ENCODE peak calls at places on chromosomes 16 and 17, in seven cellular contexts. One of them, this sample, is unnamed.

GRCh38 chr17:27463235-27463677 is 7.0 kb downstream of the KSR1 start:
- DNase-seq in SK-N-SH: no peak
- DNase-seq in CD4-positive, CD25-positive, alpha-beta regulatory T cell: no peak
- DNase-seq in upper lobe of right lung: no peak
- DNase-seq in colonic mucosa: no peak
- DNase-seq in prostate gland: no peak
- DNase-seq in testis: no peak
- DNase-seq in this sample: no peak

GRCh38 chr17:70787721-70788120 is 618.4 kb downstream of the KCNJ2 start:
- DNase-seq in prostate gland: no peak
- DNase-seq in CD4-positive, CD25-positive, alpha-beta regulatory T cell: no peak
- DNase-seq in testis: no peak
- DNase-seq in upper lobe of right lung: no peak
- DNase-seq in SK-N-SH: no peak
- DNase-seq in colonic mucosa: no peak
- DNase-seq in this sample: no peak

GRCh38 chr17:57552114-57552601 is 192.9 kb downstream of the CCDC182 start:
- DNase-seq in SK-N-SH: peak; percentile 84
- DNase-seq in CD4-positive, CD25-positive, alpha-beta regulatory T cell: no peak
- DNase-seq in colonic mucosa: no peak
- DNase-seq in testis: peak; percentile 57
- DNase-seq in upper lobe of right lung: no peak
- DNase-seq in prostate gland: no peak
- DNase-seq in this sample: no peak

GRCh38 chr17:65041518-65041917 is 15.0 kb downstream of the GNA13 start:
- DNase-seq in SK-N-SH: no peak
- DNase-seq in prostate gland: no peak
- DNase-seq in testis: no peak
- DNase-seq in upper lobe of right lung: no peak
- DNase-seq in CD4-positive, CD25-positive, alpha-beta regulatory T cell: no peak
- DNase-seq in colonic mucosa: no peak
- DNase-seq in this sample: peak; percentile 68

GRCh38 chr16:50114357-50115129 is 38.6 kb upstream of the TENT4B start:
- DNase-seq in colonic mucosa: no peak
- DNase-seq in SK-N-SH: no peak
- DNase-seq in CD4-positive, CD25-positive, alpha-beta regulatory T cell: no peak
- DNase-seq in upper lobe of right lung: no peak
- DNase-seq in testis: no peak
- DNase-seq in prostate gland: no peak
- DNase-seq in this sample: peak; percentile 24

GRCh38 chr16:19294156-19294649 is 8.7 kb downstream of the CLEC19A start:
- DNase-seq in prostate gland: peak; percentile 36
- DNase-seq in upper lobe of right lung: peak; percentile 81
- DNase-seq in CD4-positive, CD25-positive, alpha-beta regulatory T cell: no peak
- DNase-seq in SK-N-SH: no peak
- DNase-seq in colonic mucosa: no peak
- DNase-seq in testis: peak; percentile 58
- DNase-seq in this sample: no peak

GRCh38 chr16:9090101-9090959 is 1.1 kb upstream of the HAPSTR1 start:
- DNase-seq in prostate gland: peak; percentile 27
- DNase-seq in SK-N-SH: peak; percentile 72
- DNase-seq in testis: peak; percentile 63
- DNase-seq in upper lobe of right lung: peak; percentile 81
- DNase-seq in colonic mucosa: peak; percentile 42
- DNase-seq in CD4-positive, CD25-positive, alpha-beta regulatory T cell: peak; percentile 41
- DNase-seq in this sample: peak; percentile 64

GRCh38 chr17:75273968-75274708 is 3.1 kb upstream of the MIF4GD start:
- DNase-seq in testis: peak; percentile 59
- DNase-seq in SK-N-SH: peak; percentile 50
- DNase-seq in colonic mucosa: no peak
- DNase-seq in upper lobe of right lung: no peak
- DNase-seq in CD4-positive, CD25-positive, alpha-beta regulatory T cell: no peak
- DNase-seq in prostate gland: no peak
- DNase-seq in this sample: no peak

GRCh38 chr16:79316004-79316458 is 284.5 kb downstream of the MAF start:
- DNase-seq in upper lobe of right lung: no peak
- DNase-seq in testis: no peak
- DNase-seq in prostate gland: no peak
- DNase-seq in CD4-positive, CD25-positive, alpha-beta regulatory T cell: no peak
- DNase-seq in SK-N-SH: no peak
- DNase-seq in colonic mucosa: no peak
- DNase-seq in this sample: no peak

GRCh38 chr17:55710410-55710809 is 12.3 kb downstream of the TMEM100 start:
- DNase-seq in CD4-positive, CD25-positive, alpha-beta regulatory T cell: no peak
- DNase-seq in SK-N-SH: no peak
- DNase-seq in prostate gland: no peak
- DNase-seq in testis: no peak
- DNase-seq in upper lobe of right lung: no peak
- DNase-seq in colonic mucosa: no peak
- DNase-seq in this sample: no peak

GRCh38 chr17:31518478-31518877 is 127.0 kb downstream of the RAB11FIP4 start:
- DNase-seq in colonic mucosa: no peak
- DNase-seq in CD4-positive, CD25-positive, alpha-beta regulatory T cell: no peak
- DNase-seq in testis: no peak
- DNase-seq in SK-N-SH: no peak
- DNase-seq in prostate gland: no peak
- DNase-seq in upper lobe of right lung: no peak
- DNase-seq in this sample: no peak

GRCh38 chr16:78462261-78463208 is 363.1 kb downstream of the WWOX start:
- DNase-seq in prostate gland: no peak
- DNase-seq in testis: no peak
- DNase-seq in upper lobe of right lung: no peak
- DNase-seq in CD4-positive, CD25-positive, alpha-beta regulatory T cell: no peak
- DNase-seq in SK-N-SH: no peak
- DNase-seq in colonic mucosa: peak; percentile 38
- DNase-seq in this sample: no peak

GRCh38 chr17:43360739-43361498 is 37.9 kb upstream of the ARL4D start:
- DNase-seq in CD4-positive, CD25-positive, alpha-beta regulatory T cell: peak; percentile 89
- DNase-seq in SK-N-SH: peak; percentile 78
- DNase-seq in prostate gland: peak; percentile 90
- DNase-seq in testis: peak; percentile 92
- DNase-seq in colonic mucosa: peak; percentile 80
- DNase-seq in upper lobe of right lung: peak; percentile 93
- DNase-seq in this sample: peak; percentile 90

GRCh38 chr17:72998343-72998742 is 94.1 kb downstream of the SLC39A11 start:
- DNase-seq in testis: no peak
- DNase-seq in SK-N-SH: no peak
- DNase-seq in CD4-positive, CD25-positive, alpha-beta regulatory T cell: no peak
- DNase-seq in colonic mucosa: no peak
- DNase-seq in prostate gland: no peak
- DNase-seq in upper lobe of right lung: no peak
- DNase-seq in this sample: no peak

GRCh38 chr16:17177242-17177967 is 293.4 kb downstream of the XYLT1 start:
- DNase-seq in upper lobe of right lung: no peak
- DNase-seq in prostate gland: peak; percentile 8
- DNase-seq in colonic mucosa: no peak
- DNase-seq in testis: no peak
- DNase-seq in SK-N-SH: no peak
- DNase-seq in CD4-positive, CD25-positive, alpha-beta regulatory T cell: no peak
- DNase-seq in this sample: no peak

GRCh38 chr17:80151333-80151732 is 4.4 kb upstream of the EIF4A3 start:
- DNase-seq in upper lobe of right lung: no peak
- DNase-seq in testis: no peak
- DNase-seq in CD4-positive, CD25-positive, alpha-beta regulatory T cell: no peak
- DNase-seq in prostate gland: no peak
- DNase-seq in colonic mucosa: no peak
- DNase-seq in SK-N-SH: no peak
- DNase-seq in this sample: no peak

GRCh38 chr16:81907681-81908080 is 103.6 kb downstream of the SDR42E1 start:
- DNase-seq in testis: no peak
- DNase-seq in CD4-positive, CD25-positive, alpha-beta regulatory T cell: no peak
- DNase-seq in colonic mucosa: no peak
- DNase-seq in upper lobe of right lung: no peak
- DNase-seq in prostate gland: no peak
- DNase-seq in SK-N-SH: no peak
- DNase-seq in this sample: peak; percentile 38

GRCh38 chr16:83110221-83110768 is 483.5 kb downstream of the CDH13 start:
- DNase-seq in prostate gland: no peak
- DNase-seq in colonic mucosa: no peak
- DNase-seq in testis: no peak
- DNase-seq in CD4-positive, CD25-positive, alpha-beta regulatory T cell: no peak
- DNase-seq in upper lobe of right lung: no peak
- DNase-seq in SK-N-SH: no peak
- DNase-seq in this sample: no peak

GRCh38 chr17:45042346-45043120 is 8.9 kb downstream of the DCAKD start:
- DNase-seq in upper lobe of right lung: no peak
- DNase-seq in SK-N-SH: peak; percentile 22
- DNase-seq in CD4-positive, CD25-positive, alpha-beta regulatory T cell: no peak
- DNase-seq in prostate gland: no peak
- DNase-seq in colonic mucosa: no peak
- DNase-seq in testis: peak; percentile 51
- DNase-seq in this sample: no peak

GRCh38 chr16:12235110-12235509 is 258.6 kb downstream of the SNX29 start:
- DNase-seq in upper lobe of right lung: no peak
- DNase-seq in SK-N-SH: no peak
- DNase-seq in testis: no peak
- DNase-seq in colonic mucosa: no peak
- DNase-seq in prostate gland: no peak
- DNase-seq in CD4-positive, CD25-positive, alpha-beta regulatory T cell: no peak
- DNase-seq in this sample: no peak

GRCh38 chr17:72116692-72117469 is 3.9 kb upstream of the SOX9 start:
- DNase-seq in prostate gland: no peak
- DNase-seq in SK-N-SH: no peak
- DNase-seq in CD4-positive, CD25-positive, alpha-beta regulatory T cell: no peak
- DNase-seq in testis: peak; percentile 43
- DNase-seq in colonic mucosa: peak; percentile 32
- DNase-seq in upper lobe of right lung: no peak
- DNase-seq in this sample: no peak

GRCh38 chr16:79601092-79601977 is 798 bp upstream of the MAF start:
- DNase-seq in CD4-positive, CD25-positive, alpha-beta regulatory T cell: peak; percentile 29
- DNase-seq in prostate gland: peak; percentile 48
- DNase-seq in colonic mucosa: peak; percentile 65
- DNase-seq in SK-N-SH: peak; percentile 48
- DNase-seq in testis: peak; percentile 73
- DNase-seq in upper lobe of right lung: peak; percentile 80
- DNase-seq in this sample: no peak

GRCh38 chr17:39001703-39002637 is 34.8 kb upstream of the FBXO47 start:
- DNase-seq in testis: peak; percentile 40
- DNase-seq in prostate gland: no peak
- DNase-seq in SK-N-SH: no peak
- DNase-seq in colonic mucosa: peak; percentile 60
- DNase-seq in CD4-positive, CD25-positive, alpha-beta regulatory T cell: no peak
- DNase-seq in upper lobe of right lung: peak; percentile 89
- DNase-seq in this sample: no peak

GRCh38 chr17:902463-902862 is 77.1 kb downstream of the NXN start:
- DNase-seq in upper lobe of right lung: no peak
- DNase-seq in colonic mucosa: no peak
- DNase-seq in testis: no peak
- DNase-seq in CD4-positive, CD25-positive, alpha-beta regulatory T cell: no peak
- DNase-seq in prostate gland: no peak
- DNase-seq in SK-N-SH: no peak
- DNase-seq in this sample: no peak
- H3K27ac ChIP-seq in upper lobe of right lung: peak overlapping the region; percentile 70
- H3K27ac ChIP-seq in colonic mucosa: no peak overlapping the region
- H3K27ac ChIP-seq in testis: no peak overlapping the region
- H3K27ac ChIP-seq in CD4-positive, CD25-positive, alpha-beta regulatory T cell: no peak overlapping the region
- H3K27ac ChIP-seq in prostate gland: peak overlapping the region; percentile 72
- H3K27ac ChIP-seq in SK-N-SH: no peak overlapping the region
- H3K27ac ChIP-seq in this sample: peak overlapping the region; percentile 81

GRCh38 chr17:82273327-82274133 is at the start of gene CSNK1D:
- DNase-seq in testis: peak; percentile 96
- DNase-seq in SK-N-SH: peak; percentile 100
- DNase-seq in CD4-positive, CD25-positive, alpha-beta regulatory T cell: peak; percentile 89
- DNase-seq in colonic mucosa: peak; percentile 95
- DNase-seq in upper lobe of right lung: peak; percentile 96
- DNase-seq in prostate gland: peak; percentile 90
- DNase-seq in this sample: peak; percentile 97
- H3K4me1 ChIP-seq in testis: peaks cover 33% of the 10 kb centered on the region
- H3K4me1 ChIP-seq in SK-N-SH: peaks cover 29% of the 10 kb centered on the region
- H3K4me1 ChIP-seq in CD4-positive, CD25-positive, alpha-beta regulatory T cell: peaks cover 44% of the 10 kb centered on the region
- H3K4me1 ChIP-seq in colonic mucosa: peaks cover 32% of the 10 kb centered on the region
- H3K4me1 ChIP-seq in upper lobe of right lung: peaks cover 44% of the 10 kb centered on the region
- H3K4me1 ChIP-seq in prostate gland: peaks cover 27% of the 10 kb centered on the region
- H3K4me1 ChIP-seq in this sample: peaks cover 15% of the 10 kb centered on the region

GRCh38 chr17:77386502-77387192 is 245.9 kb downstream of the SEC14L1 start:
- DNase-seq in SK-N-SH: no peak
- DNase-seq in upper lobe of right lung: no peak
- DNase-seq in prostate gland: no peak
- DNase-seq in CD4-positive, CD25-positive, alpha-beta regulatory T cell: no peak
- DNase-seq in testis: no peak
- DNase-seq in colonic mucosa: no peak
- DNase-seq in this sample: no peak

GRCh38 chr17:77388384-77389306 is 247.9 kb downstream of the SEC14L1 start:
- DNase-seq in colonic mucosa: no peak
- DNase-seq in upper lobe of right lung: no peak
- DNase-seq in testis: no peak
- DNase-seq in CD4-positive, CD25-positive, alpha-beta regulatory T cell: no peak
- DNase-seq in prostate gland: no peak
- DNase-seq in SK-N-SH: peak; percentile 83
- DNase-seq in this sample: no peak

GRCh38 chr17:77390870-77391269 is 250.1 kb downstream of the SEC14L1 start:
- DNase-seq in testis: no peak
- DNase-seq in colonic mucosa: no peak
- DNase-seq in SK-N-SH: no peak
- DNase-seq in prostate gland: no peak
- DNase-seq in CD4-positive, CD25-positive, alpha-beta regulatory T cell: no peak
- DNase-seq in upper lobe of right lung: no peak
- DNase-seq in this sample: no peak

GRCh38 chr17:77385750-77386501 is 245.2 kb downstream of the SEC14L1 start:
- DNase-seq in CD4-positive, CD25-positive, alpha-beta regulatory T cell: no peak
- DNase-seq in SK-N-SH: peak; percentile 76
- DNase-seq in prostate gland: no peak
- DNase-seq in testis: no peak
- DNase-seq in colonic mucosa: no peak
- DNase-seq in upper lobe of right lung: peak; percentile 82
- DNase-seq in this sample: no peak

DNA sequence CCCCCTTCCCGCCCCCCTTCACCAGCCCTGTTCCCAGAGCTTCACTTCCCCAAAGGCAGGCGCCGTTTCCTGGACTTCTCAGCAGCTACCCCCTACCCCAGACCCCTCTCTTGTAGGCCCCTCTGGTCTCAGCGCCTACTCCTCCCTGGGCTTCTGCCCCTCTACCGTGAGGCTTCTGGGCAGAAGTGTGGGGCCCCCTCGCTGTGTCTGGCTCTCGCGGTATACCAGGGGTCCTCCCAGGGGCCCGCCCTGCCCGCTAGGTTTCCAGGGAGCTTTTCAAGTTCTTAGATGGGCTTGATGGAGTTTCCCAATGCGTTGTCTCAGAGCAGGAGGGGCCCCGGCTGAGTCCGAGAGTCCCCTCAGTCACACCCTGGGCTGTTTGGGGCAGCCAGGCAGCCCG is 247.1 kb downstream of the SEC14L1 start:
- DNase-seq in upper lobe of right lung: no peak
- DNase-seq in SK-N-SH: no peak
- DNase-seq in testis: no peak
- DNase-seq in CD4-positive, CD25-positive, alpha-beta regulatory T cell: no peak
- DNase-seq in colonic mucosa: no peak
- DNase-seq in prostate gland: no peak
- DNase-seq in this sample: no peak
- H3K4me3 ChIP-seq in upper lobe of right lung: no peak overlapping the region
- H3K4me3 ChIP-seq in SK-N-SH: no peak overlapping the region
- H3K4me3 ChIP-seq in testis: no peak overlapping the region
- H3K4me3 ChIP-seq in CD4-positive, CD25-positive, alpha-beta regulatory T cell: no peak overlapping the region
- H3K4me3 ChIP-seq in colonic mucosa: no peak overlapping the region
- H3K4me3 ChIP-seq in prostate gland: no peak overlapping the region
- H3K4me3 ChIP-seq in this sample: no peak overlapping the region

GRCh38 chr17:28528329-28529011 is 22.3 kb downstream of the FOXN1 start:
- DNase-seq in colonic mucosa: peak; percentile 65
- DNase-seq in prostate gland: no peak
- DNase-seq in SK-N-SH: no peak
- DNase-seq in CD4-positive, CD25-positive, alpha-beta regulatory T cell: no peak
- DNase-seq in testis: no peak
- DNase-seq in upper lobe of right lung: no peak
- DNase-seq in this sample: no peak
- H3K27ac ChIP-seq in colonic mucosa: peak overlapping the region; percentile 49
- H3K27ac ChIP-seq in prostate gland: peak overlapping the region; percentile 73
- H3K27ac ChIP-seq in SK-N-SH: no peak overlapping the region
- H3K27ac ChIP-seq in CD4-positive, CD25-positive, alpha-beta regulatory T cell: no peak overlapping the region
- H3K27ac ChIP-seq in testis: no peak overlapping the region
- H3K27ac ChIP-seq in upper lobe of right lung: no peak overlapping the region
- H3K27ac ChIP-seq in this sample: no peak overlapping the region

GRCh38 chr17:40327735-40328385 is 18.9 kb downstream of the RARA start:
- DNase-seq in upper lobe of right lung: no peak
- DNase-seq in CD4-positive, CD25-positive, alpha-beta regulatory T cell: no peak
- DNase-seq in colonic mucosa: peak; percentile 42
- DNase-seq in SK-N-SH: no peak
- DNase-seq in testis: no peak
- DNase-seq in prostate gland: no peak
- DNase-seq in this sample: no peak
- H3K4me1 ChIP-seq in upper lobe of right lung: peaks cover 98% of the 10 kb centered on the region
- H3K4me1 ChIP-seq in CD4-positive, CD25-positive, alpha-beta regulatory T cell: peaks cover 99% of the 10 kb centered on the region
- H3K4me1 ChIP-seq in colonic mucosa: peaks cover 43% of the 10 kb centered on the region
- H3K4me1 ChIP-seq in SK-N-SH: peaks cover 74% of the 10 kb centered on the region
- H3K4me1 ChIP-seq in testis: peaks cover 96% of the 10 kb centered on the region
- H3K4me1 ChIP-seq in prostate gland: peaks cover 42% of the 10 kb centered on the region
- H3K4me1 ChIP-seq in this sample: peaks cover 82% of the 10 kb centered on the region

This sample was measured in Peyer's patch.